ENCODE peak calls at places on chromosomes 4 and X, in seven cellular contexts. One of them, this sample, is unnamed.

GRCh38 chr4:164803702-164804101 is 49.8 kb downstream of the SMIM31 start:
- DNase-seq in ovary: no peak
- DNase-seq in aorta: no peak
- DNase-seq in foreskin keratinocyte: no peak
- DNase-seq in PC-3: no peak
- DNase-seq in tibial nerve: no peak
- DNase-seq in breast epithelium: no peak
- DNase-seq in this sample: no peak

GRCh38 chrX:132757066-132757623 is 201.3 kb downstream of the HS6ST2 start:
- DNase-seq in ovary: no peak
- DNase-seq in aorta: no peak
- DNase-seq in foreskin keratinocyte: no peak
- DNase-seq in PC-3: no peak
- DNase-seq in tibial nerve: no peak
- DNase-seq in breast epithelium: no peak
- DNase-seq in this sample: no peak

GRCh38 chr4:98887137-98887536 is 41.8 kb downstream of the EIF4E start:
- DNase-seq in ovary: no peak
- DNase-seq in aorta: no peak
- DNase-seq in foreskin keratinocyte: no peak
- DNase-seq in PC-3: no peak
- DNase-seq in tibial nerve: no peak
- DNase-seq in breast epithelium: no peak
- DNase-seq in this sample: no peak

GRCh38 chr4:176084769-176085168 is 19.1 kb downstream of the WDR17 start:
- DNase-seq in ovary: no peak
- DNase-seq in aorta: no peak
- DNase-seq in foreskin keratinocyte: no peak
- DNase-seq in PC-3: no peak
- DNase-seq in tibial nerve: no peak
- DNase-seq in breast epithelium: no peak
- DNase-seq in this sample: no peak

GRCh38 chr4:68176904-68177303 is 47.2 kb upstream of the TMPRSS11F start:
- DNase-seq in ovary: no peak
- DNase-seq in aorta: no peak
- DNase-seq in foreskin keratinocyte: no peak
- DNase-seq in PC-3: peak; percentile 16
- DNase-seq in tibial nerve: no peak
- DNase-seq in breast epithelium: no peak
- DNase-seq in this sample: no peak

GRCh38 chr4:155745984-155746383 is 12.8 kb upstream of the GUCY1B1 start:
- DNase-seq in ovary: no peak
- DNase-seq in aorta: no peak
- DNase-seq in foreskin keratinocyte: no peak
- DNase-seq in PC-3: peak; percentile 52
- DNase-seq in tibial nerve: no peak
- DNase-seq in breast epithelium: no peak
- DNase-seq in this sample: no peak

GRCh38 chr4:105527081-105527480 is 25.3 kb upstream of the ARHGEF38 start:
- DNase-seq in ovary: no peak
- DNase-seq in aorta: no peak
- DNase-seq in foreskin keratinocyte: no peak
- DNase-seq in PC-3: no peak
- DNase-seq in tibial nerve: no peak
- DNase-seq in breast epithelium: no peak
- DNase-seq in this sample: no peak

GRCh38 chrX:7574325-7574724 is 268.6 kb upstream of the VCX start:
- DNase-seq in ovary: no peak
- DNase-seq in aorta: no peak
- DNase-seq in foreskin keratinocyte: peak; percentile 28
- DNase-seq in PC-3: peak; percentile 38
- DNase-seq in tibial nerve: no peak
- DNase-seq in breast epithelium: no peak
- DNase-seq in this sample: no peak

GRCh38 chrX:106378616-106379015 is 210.5 kb downstream of the PWWP3B start:
- DNase-seq in ovary: no peak
- DNase-seq in aorta: no peak
- DNase-seq in foreskin keratinocyte: no peak
- DNase-seq in PC-3: no peak
- DNase-seq in tibial nerve: no peak
- DNase-seq in breast epithelium: no peak
- DNase-seq in this sample: peak; percentile 1

GRCh38 chrX:46994096-46994495 is 81.9 kb downstream of the JADE3 start:
- DNase-seq in ovary: no peak
- DNase-seq in aorta: no peak
- DNase-seq in foreskin keratinocyte: no peak
- DNase-seq in PC-3: no peak
- DNase-seq in tibial nerve: no peak
- DNase-seq in breast epithelium: no peak
- DNase-seq in this sample: no peak

GRCh38 chr4:183905593-183906485 is 732 bp downstream of the STOX2 start:
- DNase-seq in ovary: peak; percentile 63
- DNase-seq in aorta: peak; percentile 78
- DNase-seq in foreskin keratinocyte: no peak
- DNase-seq in PC-3: peak; percentile 12
- DNase-seq in tibial nerve: no peak
- DNase-seq in breast epithelium: no peak
- DNase-seq in this sample: peak; percentile 8

GRCh38 chr4:56128231-56128630 is 179.5 kb downstream of the CEP135 start:
- DNase-seq in ovary: no peak
- DNase-seq in aorta: no peak
- DNase-seq in foreskin keratinocyte: peak; percentile 10
- DNase-seq in PC-3: peak; percentile 62
- DNase-seq in tibial nerve: no peak
- DNase-seq in breast epithelium: no peak
- DNase-seq in this sample: no peak

GRCh38 chr4:56723201-56723605 is 42.1 kb upstream of the HOPX start:
- DNase-seq in ovary: no peak
- DNase-seq in aorta: no peak
- DNase-seq in foreskin keratinocyte: peak; percentile 23
- DNase-seq in PC-3: peak; percentile 45
- DNase-seq in tibial nerve: no peak
- DNase-seq in breast epithelium: no peak
- DNase-seq in this sample: peak; percentile 25

GRCh38 chr4:653831-654525 is 20.1 kb downstream of the ATP5ME start:
- DNase-seq in ovary: no peak
- DNase-seq in aorta: peak; percentile 63
- DNase-seq in foreskin keratinocyte: no peak
- DNase-seq in PC-3: no peak
- DNase-seq in tibial nerve: no peak
- DNase-seq in breast epithelium: no peak
- DNase-seq in this sample: no peak

GRCh38 chr4:113758361-113758760 is 3.2 kb downstream of the CAMK2D start:
- DNase-seq in ovary: no peak
- DNase-seq in aorta: no peak
- DNase-seq in foreskin keratinocyte: no peak
- DNase-seq in PC-3: peak; percentile 42
- DNase-seq in tibial nerve: no peak
- DNase-seq in breast epithelium: no peak
- DNase-seq in this sample: no peak

GRCh38 chr4:123848615-123849014 is 452.0 kb downstream of the SPRY1 start:
- DNase-seq in ovary: no peak
- DNase-seq in aorta: no peak
- DNase-seq in foreskin keratinocyte: no peak
- DNase-seq in PC-3: no peak
- DNase-seq in tibial nerve: no peak
- DNase-seq in breast epithelium: no peak
- DNase-seq in this sample: no peak

GRCh38 chr4:110666030-110666429 is 43.2 kb upstream of the PITX2 start:
- DNase-seq in ovary: no peak
- DNase-seq in aorta: no peak
- DNase-seq in foreskin keratinocyte: no peak
- DNase-seq in PC-3: no peak
- DNase-seq in tibial nerve: no peak
- DNase-seq in breast epithelium: no peak
- DNase-seq in this sample: no peak

GRCh38 chrX:156002517-156002916 is 5.0 kb downstream of the IL9R start:
- DNase-seq in ovary: no peak
- DNase-seq in aorta: no peak
- DNase-seq in foreskin keratinocyte: no peak
- DNase-seq in PC-3: no peak
- DNase-seq in tibial nerve: no peak
- DNase-seq in breast epithelium: no peak
- DNase-seq in this sample: no peak

GRCh38 chrX:2766921-2767320 is 15.1 kb downstream of the XG start:
- DNase-seq in ovary: no peak
- DNase-seq in aorta: no peak
- DNase-seq in foreskin keratinocyte: no peak
- DNase-seq in PC-3: no peak
- DNase-seq in tibial nerve: no peak
- DNase-seq in breast epithelium: no peak
- DNase-seq in this sample: no peak
- H3K27ac ChIP-seq in ovary: no peak overlapping the region
- H3K27ac ChIP-seq in aorta: no peak overlapping the region
- H3K27ac ChIP-seq in foreskin keratinocyte: no peak overlapping the region
- H3K27ac ChIP-seq in PC-3: no peak overlapping the region
- H3K27ac ChIP-seq in tibial nerve: no peak overlapping the region
- H3K27ac ChIP-seq in breast epithelium: peak overlapping the region; percentile 13
- H3K27ac ChIP-seq in this sample: no peak overlapping the region

DNA sequence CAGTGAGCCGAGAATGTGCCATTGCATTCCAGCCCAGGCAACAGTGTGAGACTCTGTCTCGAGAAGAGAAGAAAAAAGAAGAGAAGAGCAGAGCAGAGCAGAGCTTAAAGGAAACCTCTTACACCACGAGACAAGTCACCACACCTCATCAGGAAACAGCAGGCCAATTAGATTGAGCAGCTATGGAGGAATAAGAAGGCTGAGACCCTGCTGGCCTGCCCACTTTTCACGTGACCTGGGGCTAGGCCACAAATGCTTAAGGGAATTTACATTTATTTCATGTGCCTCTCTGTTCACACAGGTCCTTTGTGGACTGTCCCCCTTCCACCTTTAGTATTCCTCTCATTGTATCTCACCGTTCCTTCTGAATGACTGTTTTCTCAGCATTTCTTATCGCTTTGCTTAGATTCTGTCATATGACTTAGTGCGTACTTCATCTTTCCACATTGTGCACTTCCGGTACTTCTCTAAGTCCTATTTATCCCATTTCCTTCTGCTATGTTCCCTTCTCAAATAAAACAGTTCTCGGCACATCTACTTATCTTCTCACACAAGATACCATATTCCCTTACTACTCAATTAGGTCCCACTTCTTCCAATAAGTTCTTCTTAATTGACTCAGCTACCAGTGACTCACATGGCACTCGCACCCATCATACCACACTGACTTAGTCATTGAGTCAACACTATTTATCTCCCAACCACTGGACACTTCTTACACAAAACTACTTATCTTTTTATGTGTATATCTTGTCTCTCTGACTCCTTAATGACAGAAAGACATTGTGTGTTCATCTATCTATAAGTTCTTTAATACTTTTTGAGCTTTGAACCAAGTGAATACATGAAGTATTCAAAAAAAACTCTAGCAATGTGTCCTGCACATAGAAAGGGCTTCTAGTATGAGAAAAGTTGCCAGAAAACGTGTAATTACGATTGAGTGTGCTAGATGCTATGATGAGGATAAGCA is 11.0 kb downstream of the CUL4B start:
- DNase-seq in ovary: no peak
- DNase-seq in aorta: no peak
- DNase-seq in foreskin keratinocyte: peak; percentile 71
- DNase-seq in PC-3: peak; percentile 88
- DNase-seq in tibial nerve: no peak
- DNase-seq in breast epithelium: no peak
- DNase-seq in this sample: peak; percentile 40
- H3K27ac ChIP-seq in ovary: no peak overlapping the region
- H3K27ac ChIP-seq in aorta: peak overlapping the region; percentile 68
- H3K27ac ChIP-seq in foreskin keratinocyte: no peak overlapping the region
- H3K27ac ChIP-seq in PC-3: peak overlapping the region; percentile 86
- H3K27ac ChIP-seq in tibial nerve: no peak overlapping the region
- H3K27ac ChIP-seq in breast epithelium: peak overlapping the region; percentile 12
- H3K27ac ChIP-seq in this sample: no peak overlapping the region

GRCh38 chr4:122819708-122820449 is 6.8 kb upstream of the FGF2 start:
- DNase-seq in ovary: no peak
- DNase-seq in aorta: no peak
- DNase-seq in foreskin keratinocyte: peak; percentile 6
- DNase-seq in PC-3: peak; percentile 60
- DNase-seq in tibial nerve: no peak
- DNase-seq in breast epithelium: no peak
- DNase-seq in this sample: no peak

GRCh38 chr4:122822466-122822865 is 4.2 kb upstream of the FGF2 start:
- DNase-seq in ovary: no peak
- DNase-seq in aorta: no peak
- DNase-seq in foreskin keratinocyte: no peak
- DNase-seq in PC-3: no peak
- DNase-seq in tibial nerve: no peak
- DNase-seq in breast epithelium: no peak
- DNase-seq in this sample: no peak

GRCh38 chr4:122824616-122825015 is 2.0 kb upstream of the FGF2 start:
- DNase-seq in ovary: no peak
- DNase-seq in aorta: no peak
- DNase-seq in foreskin keratinocyte: no peak
- DNase-seq in PC-3: no peak
- DNase-seq in tibial nerve: no peak
- DNase-seq in breast epithelium: no peak
- DNase-seq in this sample: no peak

GRCh38 chr4:122823476-122823875 is 3.2 kb upstream of the FGF2 start:
- DNase-seq in ovary: no peak
- DNase-seq in aorta: no peak
- DNase-seq in foreskin keratinocyte: no peak
- DNase-seq in PC-3: no peak
- DNase-seq in tibial nerve: no peak
- DNase-seq in breast epithelium: no peak
- DNase-seq in this sample: no peak

GRCh38 chr4:122821097-122821496 is 5.5 kb upstream of the FGF2 start:
- DNase-seq in ovary: no peak
- DNase-seq in aorta: no peak
- DNase-seq in foreskin keratinocyte: no peak
- DNase-seq in PC-3: no peak
- DNase-seq in tibial nerve: no peak
- DNase-seq in breast epithelium: no peak
- DNase-seq in this sample: no peak
- H3K27ac ChIP-seq in ovary: no peak overlapping the region
- H3K27ac ChIP-seq in aorta: no peak overlapping the region
- H3K27ac ChIP-seq in foreskin keratinocyte: no peak overlapping the region
- H3K27ac ChIP-seq in PC-3: no peak overlapping the region
- H3K27ac ChIP-seq in tibial nerve: no peak overlapping the region
- H3K27ac ChIP-seq in breast epithelium: no peak overlapping the region
- H3K27ac ChIP-seq in this sample: no peak overlapping the region

DNA sequence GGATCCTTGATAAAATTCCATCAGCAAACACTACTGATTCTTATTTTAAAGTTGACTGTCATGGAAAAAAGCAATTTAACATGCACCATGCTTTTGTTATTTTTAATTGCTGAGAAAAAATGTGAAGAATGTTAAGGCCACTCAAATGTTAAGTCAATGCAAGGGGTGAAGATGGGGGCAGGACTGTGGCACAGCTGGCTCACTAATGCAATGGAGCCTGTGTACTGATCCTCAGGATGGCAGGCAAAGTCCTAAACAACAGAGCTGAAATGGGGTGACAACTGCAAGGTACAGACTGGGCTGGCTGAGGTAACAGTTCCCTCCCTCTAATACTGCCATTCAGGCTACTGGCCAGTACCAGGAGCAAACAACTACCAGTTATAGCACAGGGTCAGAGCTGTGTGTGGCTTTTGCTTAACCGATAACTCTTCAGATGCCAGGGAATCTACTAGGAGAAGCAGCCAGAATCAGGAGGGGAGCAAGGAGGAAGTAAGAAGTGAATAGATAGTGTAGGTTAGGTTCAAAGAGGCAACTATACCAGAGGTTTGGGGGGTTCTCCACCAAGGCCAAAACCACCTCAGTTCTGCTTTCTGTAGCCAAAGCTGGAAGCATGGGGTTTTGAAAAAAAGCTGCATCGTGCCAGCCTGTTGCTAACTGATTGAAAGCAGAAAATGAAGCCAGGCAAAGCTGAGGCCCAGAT is 372.6 kb downstream of the OPHN1 start:
- DNase-seq in ovary: no peak
- DNase-seq in aorta: no peak
- DNase-seq in foreskin keratinocyte: no peak
- DNase-seq in PC-3: no peak
- DNase-seq in tibial nerve: no peak
- DNase-seq in breast epithelium: no peak
- DNase-seq in this sample: no peak
- H3K27ac ChIP-seq in ovary: no peak overlapping the region
- H3K27ac ChIP-seq in aorta: peak overlapping the region; percentile 52
- H3K27ac ChIP-seq in foreskin keratinocyte: no peak overlapping the region
- H3K27ac ChIP-seq in PC-3: no peak overlapping the region
- H3K27ac ChIP-seq in tibial nerve: no peak overlapping the region
- H3K27ac ChIP-seq in breast epithelium: no peak overlapping the region
- H3K27ac ChIP-seq in this sample: no peak overlapping the region

This sample was measured in small intestine.